ENCODE peak calls at places on chromosomes 3 and 15, in six cellular contexts. G is epithelial cell of esophagus, H is left lung, D is mucosa of descending colon, E is Peyer's patch, A is foreskin fibroblast. T is an unnamed sample.

GRCh38 chr3:107208100-107208499 is 169.1 kb upstream of the CCDC54 start:
- DNase-seq in G (peak), H (no peak), D (peak), E (no peak), A (peak), T (no peak)

GRCh38 chr3:11774296-11774877 is 72.3 kb downstream of the TAMM41 start:
- DNase-seq in G (peak), H (peak), D (peak), E (peak), A (peak), T (no peak)

GRCh38 chr3:40019371-40019770 is 210.0 kb downstream of the MYRIP start:
- DNase-seq in G (no peak), H (no peak), D (peak), E (no peak), A (no peak), T (no peak)

GRCh38 chr3:185778069-185778468 is 46.8 kb downstream of the IGF2BP2 start:
- DNase-seq in G (no peak), H (no peak), D (no peak), E (no peak), A (no peak), T (no peak)

GRCh38 chr3:76442374-76442915 is 597.5 kb upstream of the ROBO2 start:
- DNase-seq in G (no peak), H (no peak), D (no peak), E (no peak), A (peak), T (no peak)

GRCh38 chr3:152587861-152588260 is 247.1 kb upstream of the P2RY1 start:
- DNase-seq in G (no peak), H (no peak), D (no peak), E (no peak), A (no peak), T (no peak)

GRCh38 chr3:129228891-129229585 is 20.4 kb upstream of the COPG1 start:
- DNase-seq in G (peak), H (no peak), D (no peak), E (no peak), A (peak), T (no peak)

GRCh38 chr3:19124752-19125151 is 23.6 kb upstream of the KCNH8 start:
- DNase-seq in G (no peak), H (no peak), D (no peak), E (no peak), A (no peak), T (no peak)

GRCh38 chr15:97224191-97224641 is 736.3 kb upstream of the ARRDC4 start:
- DNase-seq in G (no peak), H (no peak), D (no peak), E (no peak), A (no peak), T (no peak)

GRCh38 chr3:66486646-66487045 is 14.2 kb downstream of the LRIG1 start:
- DNase-seq in G (peak), H (no peak), D (no peak), E (no peak), A (peak), T (no peak)

GRCh38 chr3:184284696-184285095 is 8.9 kb downstream of the ECE2 start:
- DNase-seq in G (peak), H (peak), D (peak), E (no peak), A (peak), T (no peak)

GRCh38 chr3:77038468-77038927 is 1.4 kb upstream of the ROBO2 start:
- DNase-seq in G (peak), H (peak), D (peak), E (peak), A (peak), T (no peak)

GRCh38 chr3:46406786-46407611 is at the start of the genes CCR5AS and CCRL2:
- DNase-seq in G (peak), H (peak), D (peak), E (peak), A (peak), T (peak)

GRCh38 chr15:49366496-49366895 is 56.5 kb upstream of the FGF7 start:
- DNase-seq in G (no peak), H (no peak), D (no peak), E (no peak), A (no peak), T (no peak)

GRCh38 chr3:62961874-62962556 is 86.8 kb upstream of the CADPS start:
- DNase-seq in G (no peak), H (no peak), D (no peak), E (no peak), A (no peak), T (no peak)

GRCh38 chr15:22251422-22251821 is 171.1 kb downstream of the OR4M2 start:
- DNase-seq in G (no peak), H (no peak), D (no peak), E (no peak), A (no peak), T (no peak)

GRCh38 chr3:101995371-101996046 is 146.2 kb downstream of the NFKBIZ start:
- DNase-seq in G (peak), H (no peak), D (no peak), E (no peak), A (peak), T (no peak)

GRCh38 chr3:59885907-59886400 is 836.1 kb upstream of the CFAP20DC start:
- DNase-seq in G (no peak), H (no peak), D (no peak), E (no peak), A (no peak), T (no peak)

GRCh38 chr3:69161587-69162196 is 39.3 kb upstream of the LMOD3 start:
- DNase-seq in G (peak), H (no peak), D (peak), E (peak), A (peak), T (no peak)

GRCh38 chr3:44832965-44833364 is 28.7 kb upstream of the TMEM42 start:
- DNase-seq in G (no peak), H (no peak), D (no peak), E (no peak), A (no peak), T (no peak)

GRCh38 chr3:134312072-134312872 is 61.6 kb upstream of the RYK start:
- DNase-seq in G (peak), H (peak), D (peak), E (no peak), A (no peak), T (no peak)

GRCh38 chr3:39146611-39147373 is 6.6 kb downstream of the CSRNP1 start:
- DNase-seq in G (peak), H (peak), D (peak), E (peak), A (peak), T (peak)

GRCh38 chr3:41649129-41649739 is 312.7 kb downstream of the ULK4 start:
- DNase-seq in G (no peak), H (no peak), D (no peak), E (no peak), A (no peak), T (no peak)

GRCh38 chr3:42654331-42655201 is 1.1 kb downstream of the ZBTB47 start:
- DNase-seq in G (peak), H (peak), D (peak), E (no peak), A (peak), T (no peak)

GRCh38 chr15:73677146-73677607 is 7.0 kb upstream of the CD276 start:
- DNase-seq in G (peak), H (peak), D (peak), E (peak), A (no peak), T (no peak)

GRCh38 chr3:23455084-23455483 is 252.0 kb downstream of the UBE2E2 start:
- DNase-seq in G (peak), H (no peak), D (no peak), E (no peak), A (peak), T (no peak)

GRCh38 chr15:82105458-82106205 is 59.8 kb upstream of the MEX3B start:
- DNase-seq in G (peak), H (peak), D (no peak), E (no peak), A (peak), T (no peak)

GRCh38 chr3:111998661-111999641 is at the start of gene TAGLN3:
- DNase-seq in G (peak), H (no peak), D (peak), E (peak), A (no peak), T (no peak)

GRCh38 chr3:61200255-61200654 is 51.0 kb downstream of the FHIT start:
- DNase-seq in G (no peak), H (no peak), D (no peak), E (no peak), A (no peak), T (no peak)

GRCh38 chr3:42906085-42906904 is at the start of gene ZNF662:
- DNase-seq in G (peak), H (peak), D (peak), E (peak), A (no peak), T (no peak)

GRCh38 chr15:51161491-51162260 is 67.0 kb upstream of the TNFAIP8L3 start:
- DNase-seq in G (no peak), H (no peak), D (no peak), E (no peak), A (peak), T (no peak)

GRCh38 chr15:74168673-74169274 is 4.7 kb upstream of the ISLR start:
- DNase-seq in G (no peak), H (no peak), D (no peak), E (peak), A (no peak), T (no peak)

GRCh38 chr15:38058596-38059075 is 124.2 kb downstream of the TMCO5A start:
- DNase-seq in G (no peak), H (no peak), D (no peak), E (no peak), A (no peak), T (no peak)

GRCh38 chr3:72310028-72310987 is 525.4 kb upstream of the PROK2 start:
- DNase-seq in G (no peak), H (no peak), D (peak), E (peak), A (peak), T (peak)

GRCh38 chr3:161484226-161484625 is 12.4 kb upstream of the OTOL1 start:
- DNase-seq in G (no peak), H (no peak), D (no peak), E (no peak), A (no peak), T (no peak)

GRCh38 chr15:88913017-88913849 is at the start of gene MFGE8:
- DNase-seq in G (peak), H (peak), D (peak), E (peak), A (peak), T (no peak)

GRCh38 chr3:55488398-55489055 is 1.4 kb upstream of the WNT5A start:
- DNase-seq in G (peak), H (peak), D (peak), E (peak), A (peak), T (no peak)

GRCh38 chr3:20668411-20668810 is 482.4 kb upstream of the SGO1 start:
- DNase-seq in G (no peak), H (no peak), D (no peak), E (no peak), A (no peak), T (no peak)

GRCh38 chr3:1666865-1667264 is 431.8 kb upstream of the CNTN4 start:
- DNase-seq in G (no peak), H (no peak), D (no peak), E (no peak), A (no peak), T (no peak)

GRCh38 chr3:72279631-72280041 is 494.7 kb upstream of the PROK2 start:
- DNase-seq in G (no peak), H (no peak), D (no peak), E (no peak), A (no peak), T (no peak)

GRCh38 chr3:64080839-64081630 is 57.7 kb upstream of the PSMD6 start:
- DNase-seq in G (no peak), H (no peak), D (no peak), E (no peak), A (no peak), T (no peak)

GRCh38 chr3:64083588-64083974 is 60.3 kb upstream of the PSMD6 start:
- DNase-seq in G (peak), H (no peak), D (no peak), E (no peak), A (no peak), T (no peak)

GRCh38 chr3:64082917-64083587 is 59.8 kb upstream of the PSMD6 start:
- DNase-seq in G (no peak), H (no peak), D (no peak), E (no peak), A (peak), T (no peak)

GRCh38 chr3:64084640-64085039 is 61.3 kb upstream of the PSMD6 start:
- DNase-seq in G (peak), H (no peak), D (no peak), E (no peak), A (peak), T (no peak)

DNA sequence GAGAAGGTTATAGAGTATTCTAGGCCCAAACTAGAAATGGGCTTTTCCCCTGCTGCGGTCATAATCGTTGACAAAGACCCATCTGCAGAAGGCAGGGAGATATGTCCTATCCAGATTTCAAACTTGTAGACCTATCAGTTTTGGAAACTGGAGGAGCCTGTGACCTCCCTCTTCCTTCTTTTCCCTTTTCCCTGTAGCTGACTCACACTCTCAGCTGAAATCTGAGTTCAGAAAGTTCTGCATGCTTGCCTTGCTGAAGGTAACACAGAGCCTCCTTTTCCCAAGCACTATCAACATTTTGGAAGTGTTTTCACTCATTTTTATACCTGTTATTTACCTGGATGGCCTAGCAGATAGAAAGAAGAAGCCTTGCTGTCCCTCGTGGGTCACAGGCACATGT is 59.1 kb upstream of the PSMD6 start:
- DNase-seq in G (peak), H (no peak), D (no peak), E (no peak), A (no peak), T (no peak)
- TF ChIP-seq CTCF in G (no peak), H (no peak), D (no peak), E (no peak), A (no peak), T (no peak)

GRCh38 chr15:55789066-55789660 is 46.2 kb upstream of the PRTG start:
- DNase-seq in G (peak), H (no peak), D (peak), E (peak), A (no peak), T (no peak)
- TF ChIP-seq CTCF in G (peak), H (peak), D (peak), E (peak), A (peak), T (peak)

GRCh38 chr3:159991591-159991990 is 3.0 kb downstream of the IL12A start:
- DNase-seq in G (no peak), H (no peak), D (no peak), E (no peak), A (no peak), T (no peak)

GRCh38 chr3:159989973-159990846 is 1.6 kb downstream of the IL12A start:
- DNase-seq in G (no peak), H (no peak), D (no peak), E (no peak), A (no peak), T (no peak)

GRCh38 chr3:159988617-159989251 is at the start of gene IL12A:
- DNase-seq in G (peak), H (peak), D (peak), E (peak), A (peak), T (peak)

GRCh38 chr3:159982442-159982841 is 6.2 kb upstream of the IL12A start:
- DNase-seq in G (no peak), H (no peak), D (no peak), E (no peak), A (no peak), T (no peak)

DNA sequence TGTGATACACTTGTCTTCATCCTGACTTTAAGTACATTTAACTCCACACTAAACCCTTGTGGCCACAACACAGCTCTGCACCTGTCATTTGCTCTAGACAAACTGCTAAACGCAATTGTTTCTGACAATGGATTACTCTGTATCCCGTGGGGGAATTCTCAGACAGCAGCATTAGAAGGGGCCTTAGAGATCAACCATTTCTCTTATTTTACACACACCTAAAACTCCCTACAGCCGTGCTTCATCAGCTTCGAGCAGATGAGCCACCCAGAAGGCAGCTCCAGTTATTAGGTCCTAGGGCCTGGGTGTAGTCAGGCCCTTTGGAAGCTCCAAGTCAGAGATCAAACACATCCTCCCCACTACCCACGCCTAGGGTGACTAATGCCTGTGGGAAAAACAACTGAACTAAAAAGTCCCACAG is 1.3 kb upstream of the IL12A start:
- DNase-seq in G (peak), H (no peak), D (no peak), E (no peak), A (peak), T (no peak)
- TF ChIP-seq CTCF in G (peak), H (no peak), D (no peak), E (no peak), A (no peak), T (no peak)

GRCh38 chr3:28290863-28291300 is 49.5 kb downstream of the CMC1 start:
- DNase-seq in G (no peak), H (no peak), D (no peak), E (no peak), A (no peak), T (no peak)

GRCh38 chr3:28291577-28291976 is 50.2 kb downstream of the CMC1 start:
- DNase-seq in G (no peak), H (no peak), D (no peak), E (no peak), A (no peak), T (no peak)

GRCh38 chr3:28287046-28287445 is 45.6 kb downstream of the CMC1 start:
- DNase-seq in G (no peak), H (no peak), D (no peak), E (no peak), A (no peak), T (no peak)

GRCh38 chr3:28286595-28286994 is 45.2 kb downstream of the CMC1 start:
- DNase-seq in G (peak), H (no peak), D (peak), E (no peak), A (peak), T (no peak)
- TF ChIP-seq CTCF in G (peak), H (no peak), D (peak), E (peak), A (peak), T (peak)

GRCh38 chr3:157360044-157360443 is 76.6 kb upstream of the PTX3 start:
- DNase-seq in G (peak), H (no peak), D (no peak), E (no peak), A (peak), T (no peak)
- TF ChIP-seq CTCF in G (no peak), H (no peak), D (no peak), E (no peak), A (no peak), T (no peak)

GRCh38 chr3:10552631-10552943 is 47.2 kb upstream of the ATP2B2 start:
- DNase-seq in G (no peak), H (no peak), D (no peak), E (no peak), A (no peak), T (no peak)

GRCh38 chr3:10554746-10555145 is 49.4 kb upstream of the ATP2B2 start:
- DNase-seq in G (no peak), H (no peak), D (no peak), E (no peak), A (no peak), T (no peak)

GRCh38 chr3:10555263-10555662 is 49.9 kb upstream of the ATP2B2 start:
- DNase-seq in G (no peak), H (no peak), D (no peak), E (no peak), A (no peak), T (no peak)

GRCh38 chr3:10553586-10554235 is 48.3 kb upstream of the ATP2B2 start:
- DNase-seq in G (no peak), H (no peak), D (no peak), E (no peak), A (no peak), T (no peak)

DNA sequence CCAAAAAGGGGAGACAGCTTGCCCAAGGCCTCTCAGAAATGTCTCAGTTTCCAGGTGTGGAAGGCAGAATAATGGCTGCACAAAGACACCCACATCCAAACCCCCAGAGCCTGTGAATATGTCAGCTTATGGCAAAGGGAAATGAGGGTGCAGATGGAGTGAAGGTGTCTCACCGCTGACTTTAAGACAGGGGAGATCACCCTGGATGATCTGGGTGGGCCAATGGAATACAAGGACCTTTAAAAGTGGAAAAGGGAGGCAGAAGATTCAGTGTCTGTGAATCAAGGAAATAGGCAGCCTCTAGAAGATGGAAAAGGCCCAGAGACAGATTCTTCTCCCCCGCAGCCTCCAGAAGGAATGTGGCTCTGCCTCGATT is 48.8 kb upstream of the ATP2B2 start:
- DNase-seq in G (no peak), H (no peak), D (no peak), E (no peak), A (no peak), T (no peak)
- TF ChIP-seq CTCF in G (no peak), H (no peak), D (no peak), E (no peak), A (no peak), T (no peak)

GRCh38 chr3:169562988-169563774 is 100.3 kb downstream of the MECOM start:
- DNase-seq in G (peak), H (no peak), D (peak), E (no peak), A (no peak), T (no peak)
- TF ChIP-seq CTCF in G (peak), H (no peak), D (no peak), E (peak), A (no peak), T (no peak)